ENCODE peak calls at places on chromosomes 13 and 19, in five cellular contexts. Z, G, Q, J and Y are unnamed samples.

GRCh38 chr13:58018865-58019264 is 387.3 kb downstream of the PCDH17 start:
- DNase-seq in Q (no peak), G (no peak), Z (no peak), J (no peak), Y (no peak)

GRCh38 chr19:43923875-43924274 is 11.2 kb downstream of the ZNF45 start:
- DNase-seq in Z (no peak), Q (no peak), J (no peak), G (no peak), Y (no peak)

GRCh38 chr13:100088282-100088647 is 628 bp upstream of the PCCA start:
- DNase-seq in G (no peak), Q (no peak), J (no peak), Z (no peak), Y (no peak)

GRCh38 chr13:113798200-113798811 is 39.3 kb downstream of the TMEM255B start:
- DNase-seq in Q (no peak), J (no peak), Z (no peak), G (no peak), Y (no peak)

GRCh38 chr19:756232-756631 is 5.3 kb downstream of the MISP start:
- DNase-seq in Q (peak), J (no peak), Z (peak), G (no peak), Y (no peak)

GRCh38 chr13:24802074-24802473 is 38.1 kb downstream of the RNF17 start:
- DNase-seq in G (no peak), J (no peak), Q (no peak), Z (peak), Y (no peak)

GRCh38 chr13:113565526-113566226 is 18.9 kb upstream of the TFDP1 start:
- DNase-seq in Z (no peak), J (no peak), Q (no peak), G (no peak), Y (no peak)

GRCh38 chr13:75579529-75579928 is 29.9 kb downstream of the UCHL3 start:
- DNase-seq in J (no peak), Z (no peak), G (no peak), Q (no peak), Y (no peak)

GRCh38 chr19:51071006-51071405 is 6.1 kb upstream of the KLK13 start:
- DNase-seq in Q (no peak), J (no peak), Z (no peak), G (no peak), Y (no peak)

GRCh38 chr13:31119966-31120733 is 41.6 kb downstream of the HSPH1 start:
- DNase-seq in Z (peak), J (no peak), Q (peak), G (no peak), Y (no peak)

GRCh38 chr13:44206429-44206828 is 167.2 kb upstream of the SERP2 start:
- DNase-seq in G (no peak), Q (no peak), J (no peak), Z (no peak), Y (no peak)

GRCh38 chr19:41998246-41999020 is 4.4 kb upstream of the ATP1A3 start:
- DNase-seq in G (peak), J (no peak), Z (peak), Q (peak), Y (peak)

GRCh38 chr19:45886427-45887310 is 728 bp upstream of the IRF2BP1 start:
- DNase-seq in Z (peak), J (no peak), Q (peak), G (peak), Y (peak)

GRCh38 chr19:27679905-27680304 is 1533.0 kb downstream of the UQCRFS1 start:
- DNase-seq in Z (no peak), Q (no peak), J (no peak), G (peak), Y (no peak)

GRCh38 chr13:40568672-40569350 is 97.6 kb downstream of the FOXO1 start:
- DNase-seq in G (no peak), Z (peak), Q (no peak), J (no peak), Y (no peak)

GRCh38 chr19:13839938-13840750 is 36.8 kb upstream of the NANOS3 start:
- DNase-seq in Q (peak), Z (peak), J (no peak), G (peak), Y (no peak)

GRCh38 chr19:56120371-56121179 is 520 bp downstream of the ZNF787 start:
- DNase-seq in J (no peak), Z (peak), Q (peak), G (peak), Y (no peak)

GRCh38 chr19:15249560-15249874 is 17.3 kb upstream of the EPHX3 start:
- DNase-seq in G (no peak), Q (no peak), J (no peak), Z (no peak), Y (no peak)

GRCh38 chr13:91647361-91647970 is 249.0 kb downstream of the GPC5 start:
- DNase-seq in G (peak), Z (no peak), Q (peak), J (peak), Y (peak)

GRCh38 chr19:44689290-44690130 is 9.4 kb upstream of the CEACAM16 start:
- DNase-seq in Z (peak), G (peak), Q (peak), J (peak), Y (peak)

GRCh38 chr13:112241288-112241687 is 134.9 kb upstream of the SPACA7 start:
- DNase-seq in G (no peak), Q (no peak), Z (no peak), J (no peak), Y (no peak)

GRCh38 chr13:103815619-103816018 is 749.4 kb upstream of the SLC10A2 start:
- DNase-seq in G (no peak), J (no peak), Z (no peak), Q (no peak), Y (no peak)

GRCh38 chr19:50557009-50557613 is 11.1 kb downstream of the LRRC4B start:
- DNase-seq in J (no peak), Q (no peak), Z (no peak), G (no peak), Y (no peak)

GRCh38 chr19:33963514-33963913 is 166.8 kb downstream of the KCTD15 start:
- DNase-seq in Z (no peak), Q (no peak), J (no peak), G (no peak), Y (no peak)

GRCh38 chr13:71828564-71828963 is 38.4 kb downstream of the DACH1 start:
- DNase-seq in Q (no peak), Z (peak), G (no peak), J (no peak), Y (no peak)

GRCh38 chr13:76707360-76707759 is 178.8 kb downstream of the KCTD12 start:
- DNase-seq in Q (peak), G (no peak), J (no peak), Z (peak), Y (no peak)

GRCh38 chr19:53463263-53463662 is 4.3 kb upstream of the ZNF813 start:
- DNase-seq in Z (no peak), Q (peak), G (peak), J (peak), Y (peak)

GRCh38 chr19:2355168-2356035 is 4.7 kb upstream of the TMPRSS9 start:
- DNase-seq in Z (no peak), J (no peak), G (no peak), Q (no peak), Y (no peak)

GRCh38 chr19:4064551-4065260 is 2.0 kb downstream of the ZBTB7A start:
- DNase-seq in G (peak), Z (no peak), Q (no peak), J (no peak), Y (no peak)

GRCh38 chr13:44620057-44620456 is 43.9 kb upstream of the TSC22D1 start:
- DNase-seq in Z (peak), Q (peak), J (no peak), G (no peak), Y (no peak)

GRCh38 chr19:46970815-46971214 is 48.8 kb upstream of the NPAS1 start:
- DNase-seq in Z (peak), G (no peak), Q (peak), J (no peak), Y (no peak)

GRCh38 chr13:27283906-27284523 is 13.4 kb downstream of the RASL11A start:
- DNase-seq in Z (no peak), G (peak), Q (no peak), J (no peak), Y (no peak)

GRCh38 chr13:109058071-109058470 is 428.7 kb downstream of the MYO16 start:
- DNase-seq in Q (no peak), J (no peak), G (no peak), Z (no peak), Y (no peak)

GRCh38 chr13:21616880-21617279 is 12.9 kb upstream of the MICU2 start:
- DNase-seq in Q (no peak), Z (no peak), J (no peak), G (no peak), Y (no peak)

GRCh38 chr19:12939292-12939606 is 840 bp downstream of the CALR start:
- DNase-seq in Q (peak), G (no peak), J (no peak), Z (peak), Y (no peak)

DNA sequence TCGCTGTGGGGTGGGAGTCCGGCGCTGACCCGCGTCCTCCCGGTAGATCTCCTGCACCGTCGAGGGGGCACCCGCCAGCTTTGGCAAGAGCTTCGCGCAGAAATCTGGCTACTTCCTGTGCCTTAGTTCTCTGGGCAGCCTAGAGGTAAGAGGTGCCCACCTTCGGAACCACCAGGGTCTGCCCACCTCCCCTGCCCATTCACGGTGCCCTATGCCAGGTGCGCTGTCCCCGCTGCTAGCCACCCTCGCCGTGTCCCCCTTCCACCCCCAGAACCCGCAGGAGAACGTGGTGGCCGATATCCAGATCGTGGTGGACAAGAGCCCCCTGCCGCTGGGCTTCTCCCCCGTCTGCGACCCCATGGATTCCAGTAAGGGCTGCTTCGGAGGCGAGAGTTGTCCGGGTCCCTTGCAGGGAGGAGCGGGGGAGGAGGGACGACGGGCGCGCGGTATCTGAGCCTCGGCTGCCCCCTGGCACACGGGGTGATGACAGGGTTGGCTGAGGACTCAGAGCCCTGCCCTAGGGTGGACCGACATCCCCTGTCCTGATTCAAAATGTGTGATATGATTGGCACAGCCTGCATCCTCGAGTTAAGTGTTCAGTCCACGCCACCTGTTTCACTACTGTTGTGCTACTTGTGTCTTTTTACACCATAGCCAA is 549 bp downstream of the MVB12A start:
- DNase-seq in Q (no peak), J (no peak), Z (peak), G (peak), Y (no peak)
- H3K14ac ChIP-seq in Q (peak), J (peak), Z (peak), G (peak), Y (peak)

GRCh38 chr13:80249906-80250513 is 90.9 kb downstream of the SPRY2 start:
- DNase-seq in G (no peak), J (no peak), Q (no peak), Z (no peak), Y (no peak)

GRCh38 chr13:80259159-80259558 is 81.8 kb downstream of the SPRY2 start:
- DNase-seq in Q (no peak), J (no peak), Z (no peak), G (no peak), Y (no peak)

GRCh38 chr13:80251403-80251802 is 89.5 kb downstream of the SPRY2 start:
- DNase-seq in J (no peak), Z (peak), G (no peak), Q (peak), Y (no peak)

GRCh38 chr13:80256352-80256932 is 84.5 kb downstream of the SPRY2 start:
- DNase-seq in J (no peak), G (no peak), Q (no peak), Z (no peak), Y (no peak)

DNA sequence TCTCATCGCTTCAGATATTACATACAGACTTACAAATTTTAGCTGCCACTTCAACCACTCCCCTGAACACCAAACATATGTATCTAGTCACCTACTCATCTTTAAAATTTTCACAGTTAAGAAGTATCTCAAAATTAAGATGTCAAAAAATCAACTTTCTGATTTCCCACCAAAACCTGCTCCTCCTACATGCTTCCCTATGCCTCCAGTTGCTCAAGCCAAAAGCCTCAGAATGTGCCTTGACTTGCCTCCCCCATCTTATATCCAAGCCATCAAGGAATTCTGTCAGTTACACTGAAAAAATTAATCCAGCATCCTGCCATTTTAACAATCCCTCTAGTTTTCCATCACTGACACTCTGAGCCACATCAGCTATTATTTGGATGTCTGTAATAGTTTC is 85.0 kb downstream of the SPRY2 start:
- DNase-seq in J (no peak), G (no peak), Z (no peak), Q (no peak), Y (no peak)
- H2BK15ac ChIP-seq in J (no peak), G (no peak), Z (no peak), Q (no peak), Y (no peak)

GRCh38 chr19:21697171-21697570 is 70.2 kb downstream of the ZNF100 start:
- DNase-seq in Z (no peak), J (no peak), Q (no peak), G (no peak), Y (no peak)

GRCh38 chr19:21697698-21698097 is 69.7 kb downstream of the ZNF100 start:
- DNase-seq in G (no peak), J (no peak), Z (no peak), Q (no peak), Y (no peak)

GRCh38 chr19:21694171-21694906 is 73.0 kb downstream of the ZNF100 start:
- DNase-seq in G (no peak), J (no peak), Q (no peak), Z (no peak), Y (no peak)

GRCh38 chr19:21698215-21698614 is 69.2 kb downstream of the ZNF100 start:
- DNase-seq in Q (peak), J (no peak), G (no peak), Z (peak), Y (peak)

DNA sequence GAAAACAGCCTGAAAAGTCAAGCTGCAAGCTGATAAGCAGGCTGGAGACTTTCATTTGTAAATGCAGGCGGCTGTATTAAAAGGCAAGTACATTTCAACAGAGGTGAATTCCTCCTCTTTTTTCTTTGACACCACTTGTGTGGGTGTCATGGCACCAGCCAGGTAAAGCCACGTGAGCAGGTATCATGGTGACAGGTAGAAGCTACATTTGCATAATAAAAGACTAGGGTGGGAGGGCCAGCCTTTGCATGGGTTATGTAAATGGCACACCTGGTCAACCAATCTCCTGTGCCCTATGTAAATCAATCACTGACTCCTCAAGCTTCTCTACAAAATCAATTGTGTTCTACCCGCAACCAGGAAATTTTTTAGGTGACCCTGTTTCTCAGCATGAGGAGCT is 68.2 kb downstream of the ZNF100 start:
- DNase-seq in J (peak), Q (no peak), Z (no peak), G (peak), Y (no peak)
- H3K14ac ChIP-seq in J (no peak), Q (no peak), Z (no peak), G (no peak), Y (no peak)

GRCh38 chr19:37954421-37954874 is 47.4 kb downstream of the SIPA1L3 start:
- DNase-seq in J (no peak), Q (no peak), Z (no peak), G (no peak), Y (no peak)

GRCh38 chr19:37950471-37951175 is 43.6 kb downstream of the SIPA1L3 start:
- DNase-seq in G (no peak), Z (no peak), J (no peak), Q (no peak), Y (no peak)

GRCh38 chr19:37951816-37952210 is 44.8 kb downstream of the SIPA1L3 start:
- DNase-seq in G (no peak), Z (no peak), J (no peak), Q (no peak), Y (no peak)

GRCh38 chr19:37953576-37954303 is 46.7 kb downstream of the SIPA1L3 start:
- DNase-seq in J (no peak), G (no peak), Z (no peak), Q (no peak), Y (peak)

GRCh38 chr19:37953125-37953524 is 46.1 kb downstream of the SIPA1L3 start:
- DNase-seq in Q (no peak), G (no peak), Z (no peak), J (no peak), Y (peak)
- H2BK15ac ChIP-seq in Q (no peak), G (no peak), Z (no peak), J (no peak), Y (no peak)

DNA sequence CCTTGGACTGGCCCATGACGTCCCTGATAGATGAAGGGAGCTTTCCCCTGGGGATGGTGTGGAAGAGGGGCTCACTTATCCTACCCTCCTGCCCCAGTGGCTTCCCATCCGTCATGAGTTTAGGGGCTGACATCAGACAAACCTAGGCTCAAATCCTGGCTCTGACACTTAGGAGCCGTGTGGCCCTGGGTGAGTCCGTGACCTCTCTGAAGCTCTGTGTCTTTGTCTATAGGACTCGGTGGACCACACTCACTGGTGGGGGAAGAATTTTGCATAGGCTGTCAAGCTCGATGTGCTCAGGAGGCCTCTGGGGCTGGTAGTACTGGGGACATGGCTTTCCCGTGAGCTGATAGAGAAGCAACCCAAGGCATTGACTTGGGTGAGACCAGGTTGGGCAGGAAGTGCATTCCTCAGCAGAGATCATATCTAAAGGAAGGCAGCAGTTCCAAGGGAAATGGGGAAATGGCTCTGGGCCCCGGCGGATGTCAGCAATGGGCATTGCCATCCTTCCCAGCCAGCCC is 17.4 kb upstream of the AP1M2 start:
- DNase-seq in G (no peak), J (no peak), Z (no peak), Q (no peak), Y (no peak)
- H3K14ac ChIP-seq in G (no peak), J (no peak), Z (no peak), Q (peak), Y (no peak)